ENCODE peak calls at places on chromosomes 13 and 19, in four cellular contexts. P is SK-N-SH, L is K562, D is HepG2. N is an unnamed sample.

GRCh38 chr13:52374873-52375411 is 31.0 kb downstream of the THSD1 start:
- DNase-seq in L (no peak), P (no peak), D (no peak), N (no peak)

GRCh38 chr19:29501816-29502580 is 23.8 kb upstream of the VSTM2B start:
- DNase-seq in P (no peak), D (no peak), L (no peak), N (no peak)

GRCh38 chr19:2952953-2953481 is 8.2 kb upstream of the ZNF77 start:
- DNase-seq in D (peak; percentile 37), P (no peak), L (no peak), N (no peak)

GRCh38 chr19:46040952-46041500 is at the start of gene IGFL4:
- DNase-seq in P (no peak), D (no peak), L (no peak), N (no peak)

GRCh38 chr13:33676045-33676699 is 141.8 kb upstream of the RFC3 start:
- DNase-seq in P (no peak), D (peak; percentile 53), L (no peak), N (no peak)

GRCh38 chr19:38134538-38135149 is 89.4 kb downstream of the DPF1 start:
- DNase-seq in D (peak; percentile 38), P (peak; percentile 65), L (peak; percentile 77), N (no peak)

GRCh38 chr13:47117268-47117667 is 220.4 kb upstream of the HTR2A start:
- DNase-seq in L (peak; percentile 77), D (no peak), P (no peak), N (no peak)

GRCh38 chr13:46698015-46698414 is 98.9 kb downstream of the ESD start:
- DNase-seq in L (no peak), P (no peak), D (no peak), N (no peak)

GRCh38 chr19:604355-604754 is 14.7 kb downstream of the HCN2 start:
- DNase-seq in D (no peak), P (peak; percentile 89), L (peak; percentile 80), N (no peak)

GRCh38 chr19:10686661-10687517 is 14.3 kb upstream of the QTRT1 start:
- DNase-seq in P (peak; percentile 10), D (no peak), L (no peak), N (no peak)

GRCh38 chr13:96229356-96229755 is 139.4 kb downstream of the HS6ST3 start:
- DNase-seq in P (peak; percentile 3), L (peak; percentile 28), D (peak; percentile 21), N (no peak)

GRCh38 chr13:49444517-49445395 is 682 bp downstream of the SETDB2 start:
- DNase-seq in L (peak; percentile 59), P (peak; percentile 8), D (peak; percentile 31), N (peak; percentile 46)

GRCh38 chr19:36604656-36605100 is 435 bp upstream of the ZNF382 start:
- DNase-seq in D (peak; percentile 54), L (peak; percentile 2), P (peak; percentile 81), N (peak; percentile 30)
- TF ChIP-seq TAF1 in D (no peak), L (no peak), P (no peak), N (no peak)

DNA sequence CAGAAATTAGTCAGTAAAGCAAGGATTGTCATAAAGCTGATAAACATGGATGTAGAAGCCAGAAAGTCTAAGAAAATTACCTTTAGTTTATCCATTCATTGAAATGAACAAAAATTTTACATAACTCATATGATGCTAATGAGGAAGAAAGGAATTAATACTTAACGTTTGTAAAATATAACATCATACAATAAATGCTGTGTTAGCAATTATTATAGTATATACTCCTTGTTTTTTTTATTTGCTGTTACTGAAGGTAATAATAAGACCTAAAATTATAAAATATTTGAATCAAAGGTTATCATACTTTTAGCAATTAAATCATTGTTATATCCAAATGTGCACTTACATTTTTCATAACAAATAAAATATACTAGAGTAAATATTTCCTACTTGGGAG is 167.2 kb upstream of the SLITRK1 start:
- DNase-seq in L (no peak), P (no peak), D (no peak), N (no peak)
- TF ChIP-seq REST in L (no peak), P (no peak), D (no peak), N (no peak)

DNA sequence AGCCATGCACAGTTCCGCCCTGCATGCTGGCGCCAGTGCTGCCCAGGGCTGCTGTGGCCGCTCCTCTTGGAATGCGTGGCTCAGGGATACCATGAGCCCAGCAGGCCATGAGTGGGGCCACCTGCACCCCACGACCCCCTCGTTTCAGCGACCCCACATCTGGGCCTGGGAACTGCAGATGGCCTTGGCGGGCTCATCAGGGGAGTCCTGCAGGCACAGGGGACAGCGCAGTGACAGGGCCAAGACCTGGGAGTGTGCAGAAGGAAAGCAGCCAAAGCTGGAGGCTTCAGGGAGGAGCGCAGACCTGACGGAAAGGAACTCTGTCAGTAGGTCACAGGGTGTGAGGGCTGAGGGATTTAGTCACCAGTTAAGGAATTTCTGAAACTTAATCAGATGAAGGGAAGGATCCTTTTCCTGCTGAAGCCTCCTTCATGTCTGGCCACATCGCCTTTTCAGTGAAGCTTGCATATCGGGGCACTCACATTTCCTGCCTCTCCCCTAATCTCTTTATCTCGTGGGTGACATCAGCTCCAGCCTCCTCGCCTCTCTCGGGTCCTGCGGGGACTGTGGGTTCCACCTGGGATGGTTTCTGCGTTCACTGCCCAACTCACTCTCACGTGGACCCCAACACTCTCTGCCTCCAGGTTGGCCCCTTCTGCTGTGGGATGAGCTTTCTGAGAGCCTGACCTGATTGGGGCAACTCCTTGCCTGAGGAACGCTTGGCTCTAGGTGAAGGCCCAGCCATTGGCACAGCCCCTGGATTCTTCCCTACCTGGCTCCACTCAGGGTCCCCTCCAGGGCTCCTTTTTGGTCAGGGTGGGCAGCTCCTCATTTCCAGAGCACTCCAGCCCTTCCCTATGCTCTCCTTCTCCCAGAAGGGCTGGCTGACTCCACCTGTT is 123.5 kb downstream of the CRYL1 start:
- DNase-seq in D (no peak), P (no peak), L (no peak), N (no peak)
- TF ChIP-seq RFX5 in D (no peak), P (no peak), L (no peak), N (no peak)

GRCh38 chr19:5949792-5950305 is 28.1 kb downstream of the RANBP3 start:
- DNase-seq in P (no peak), D (no peak), L (no peak), N (no peak)
- TF ChIP-seq TAF1 in P (no peak), D (no peak), L (no peak), N (no peak)

GRCh38 chr13:44141725-44142539 is 231.7 kb upstream of the SERP2 start:
- DNase-seq in P (peak; percentile 100), D (peak; percentile 89), L (peak; percentile 91), N (peak; percentile 31)
- TF ChIP-seq REST in P (no peak), D (no peak), L (no peak), N (no peak)

GRCh38 chr13:23797276-23797903 is 91.8 kb downstream of the MIPEP start:
- DNase-seq in P (no peak), L (no peak), D (no peak), N (no peak)

GRCh38 chr13:23801141-23801540 is 88.1 kb downstream of the MIPEP start:
- DNase-seq in L (no peak), D (no peak), P (no peak), N (no peak)

GRCh38 chr13:23804166-23804565 is 85.0 kb downstream of the MIPEP start:
- DNase-seq in P (no peak), D (no peak), L (no peak), N (no peak)

GRCh38 chr13:23796546-23796945 is 92.7 kb downstream of the MIPEP start:
- DNase-seq in P (no peak), D (peak; percentile 34), L (no peak), N (no peak)

GRCh38 chr13:23799945-23800344 is 89.3 kb downstream of the MIPEP start:
- DNase-seq in D (no peak), L (no peak), P (no peak), N (peak; percentile 84)
- TF ChIP-seq RFX5 in D (no peak), L (no peak), P (no peak), N (no peak)

GRCh38 chr13:31485183-31485582 is 254.1 kb upstream of the RXFP2 start:
- DNase-seq in D (no peak), P (no peak), L (no peak), N (no peak)

GRCh38 chr13:31485651-31486051 is 253.7 kb upstream of the RXFP2 start:
- DNase-seq in P (peak; percentile 23), D (no peak), L (no peak), N (no peak)
- TF ChIP-seq TAF1 in P (no peak), D (no peak), L (no peak), N (no peak)

N was measured in GM12878.